ENCODE peak calls at places on chromosomes 3 and 15, in nine cellular contexts. Z, X, Y, T, O, B, S, F and W are unnamed samples.

GRCh38 chr15:59306520-59307163 is 66.0 kb downstream of the MYO1E start:
- DNase-seq in Z (no peak), X (no peak), Y (no peak), T (no peak), O (no peak), B (no peak), S (peak), F (peak), W (peak)

GRCh38 chr3:115092220-115092791 is 54.8 kb downstream of the ZBTB20 start:
- DNase-seq in Z (no peak), X (peak), Y (peak), T (peak), O (peak), B (no peak), S (peak), F (peak), W (peak)

GRCh38 chr3:126543457-126544090 is 15.2 kb downstream of the C3orf22 start:
- DNase-seq in Z (no peak), X (no peak), Y (peak), T (no peak), O (peak), B (peak), S (no peak), F (no peak), W (no peak)

GRCh38 chr3:100360757-100361496 is 26.4 kb downstream of the NIT2 start:
- DNase-seq in Z (no peak), X (no peak), Y (no peak), T (no peak), O (no peak), B (no peak), S (no peak), F (peak), W (no peak)

GRCh38 chr3:40871411-40871810 is 327.9 kb upstream of the CTNNB1 start:
- DNase-seq in Z (no peak), X (no peak), Y (no peak), T (no peak), O (no peak), B (no peak), S (no peak), F (no peak), W (no peak)

GRCh38 chr15:65824031-65824743 is 32.1 kb upstream of the DENND4A start:
- DNase-seq in Z (no peak), X (peak), Y (peak), T (no peak), O (no peak), B (peak), S (peak), F (peak), W (no peak)

GRCh38 chr15:49902791-49903481 is 216.1 kb downstream of the ATP8B4 start:
- DNase-seq in Z (no peak), X (peak), Y (no peak), T (no peak), O (no peak), B (no peak), S (peak), F (peak), W (peak)

GRCh38 chr15:77482570-77482969 is 61.9 kb downstream of the HMG20A start:
- DNase-seq in Z (no peak), X (peak), Y (no peak), T (peak), O (no peak), B (no peak), S (peak), F (peak), W (peak)

GRCh38 chr3:138984816-138985215 is 21.3 kb downstream of the PRR23A start:
- DNase-seq in Z (no peak), X (no peak), Y (no peak), T (no peak), O (no peak), B (no peak), S (no peak), F (no peak), W (no peak)

GRCh38 chr3:141399200-141399599 is 30.9 kb downstream of the ZBTB38 start:
- DNase-seq in Z (no peak), X (no peak), Y (no peak), T (no peak), O (no peak), B (no peak), S (no peak), F (no peak), W (no peak)

GRCh38 chr15:81789403-81789802 is 256.4 kb downstream of the MEX3B start:
- DNase-seq in Z (no peak), X (no peak), Y (no peak), T (no peak), O (no peak), B (no peak), S (no peak), F (no peak), W (no peak)

GRCh38 chr15:48032911-48033310 is 87.9 kb upstream of the SLC24A5 start:
- DNase-seq in Z (no peak), X (no peak), Y (no peak), T (no peak), O (no peak), B (no peak), S (no peak), F (no peak), W (no peak)

GRCh38 chr3:71916747-71917369 is 131.9 kb upstream of the PROK2 start:
- DNase-seq in Z (no peak), X (no peak), Y (no peak), T (no peak), O (no peak), B (no peak), S (peak), F (peak), W (no peak)

GRCh38 chr3:14143826-14144225 is 19.0 kb downstream of the TMEM43 start:
- DNase-seq in Z (no peak), X (peak), Y (no peak), T (peak), O (no peak), B (peak), S (peak), F (peak), W (peak)

GRCh38 chr15:98342911-98343310 is 305.4 kb upstream of the IGF1R start:
- DNase-seq in Z (no peak), X (no peak), Y (no peak), T (no peak), O (no peak), B (no peak), S (peak), F (no peak), W (no peak)

GRCh38 chr3:49654955-49655556 is 19.1 kb upstream of the APEH start:
- DNase-seq in Z (no peak), X (no peak), Y (no peak), T (no peak), O (no peak), B (no peak), S (no peak), F (no peak), W (no peak)

GRCh38 chr3:184884359-184885017 is 72.5 kb downstream of the VPS8 start:
- DNase-seq in Z (no peak), X (no peak), Y (no peak), T (no peak), O (no peak), B (no peak), S (no peak), F (no peak), W (no peak)

GRCh38 chr3:50316657-50317242 is 5.8 kb downstream of the HYAL2 start:
- DNase-seq in Z (no peak), X (no peak), Y (no peak), T (no peak), O (peak), B (no peak), S (no peak), F (peak), W (no peak)

GRCh38 chr3:173395412-173396181 is 1.9 kb upstream of the NLGN1 start:
- DNase-seq in Z (no peak), X (peak), Y (peak), T (peak), O (peak), B (peak), S (peak), F (peak), W (peak)

GRCh38 chr3:196969660-196970546 is 1.3 kb upstream of the PIGZ start:
- DNase-seq in Z (no peak), X (no peak), Y (peak), T (no peak), O (peak), B (no peak), S (peak), F (peak), W (no peak)

GRCh38 chr3:13177641-13178040 is 104.4 kb upstream of the IQSEC1 start:
- DNase-seq in Z (no peak), X (no peak), Y (no peak), T (no peak), O (no peak), B (no peak), S (no peak), F (no peak), W (no peak)

GRCh38 chr3:101381809-101382208 is 61.4 kb upstream of the IMPG2 start:
- DNase-seq in Z (no peak), X (peak), Y (no peak), T (no peak), O (no peak), B (no peak), S (peak), F (peak), W (peak)

GRCh38 chr3:60073228-60073627 is 1023.4 kb upstream of the CFAP20DC start:
- DNase-seq in Z (no peak), X (no peak), Y (no peak), T (no peak), O (no peak), B (no peak), S (no peak), F (no peak), W (no peak)

GRCh38 chr3:60073942-60074341 is 1024.1 kb upstream of the CFAP20DC start:
- DNase-seq in Z (no peak), X (no peak), Y (no peak), T (no peak), O (no peak), B (no peak), S (no peak), F (no peak), W (no peak)

GRCh38 chr3:60079076-60079475 is 1029.3 kb upstream of the CFAP20DC start:
- DNase-seq in Z (no peak), X (no peak), Y (no peak), T (no peak), O (no peak), B (no peak), S (no peak), F (no peak), W (no peak)

GRCh38 chr3:60080648-60081047 is 1030.8 kb upstream of the CFAP20DC start:
- DNase-seq in Z (no peak), X (no peak), Y (no peak), T (no peak), O (no peak), B (no peak), S (peak), F (no peak), W (no peak)

GRCh38 chr3:60076307-60076706 is 1026.5 kb upstream of the CFAP20DC start:
- DNase-seq in Z (no peak), X (no peak), Y (no peak), T (no peak), O (no peak), B (no peak), S (peak), F (no peak), W (no peak)
- H3K4me3 ChIP-seq in Z (no peak), X (no peak), Y (no peak), T (no peak), O (no peak), B (no peak), S (peak), F (no peak), W (no peak)

GRCh38 chr3:23389089-23389488 is 186.0 kb downstream of the UBE2E2 start:
- DNase-seq in Z (no peak), X (no peak), Y (no peak), T (no peak), O (no peak), B (no peak), S (no peak), F (no peak), W (no peak)
- H3K4me3 ChIP-seq in Z (no peak), X (no peak), Y (no peak), T (no peak), O (no peak), B (no peak), S (no peak), F (no peak), W (no peak)

GRCh38 chr3:15969874-15970640 is 172.3 kb upstream of the ANKRD28 start:
- DNase-seq in Z (no peak), X (no peak), Y (no peak), T (no peak), O (no peak), B (no peak), S (no peak), F (no peak), W (no peak)

GRCh38 chr3:15958692-15959433 is 161.1 kb upstream of the ANKRD28 start:
- DNase-seq in Z (no peak), X (no peak), Y (no peak), T (no peak), O (no peak), B (no peak), S (peak), F (peak), W (no peak)

GRCh38 chr3:15959434-15959811 is 161.6 kb upstream of the ANKRD28 start:
- DNase-seq in Z (no peak), X (no peak), Y (no peak), T (no peak), O (no peak), B (no peak), S (peak), F (peak), W (no peak)

GRCh38 chr3:15967577-15967976 is 169.8 kb upstream of the ANKRD28 start:
- DNase-seq in Z (no peak), X (no peak), Y (no peak), T (no peak), O (no peak), B (no peak), S (no peak), F (no peak), W (no peak)

DNA sequence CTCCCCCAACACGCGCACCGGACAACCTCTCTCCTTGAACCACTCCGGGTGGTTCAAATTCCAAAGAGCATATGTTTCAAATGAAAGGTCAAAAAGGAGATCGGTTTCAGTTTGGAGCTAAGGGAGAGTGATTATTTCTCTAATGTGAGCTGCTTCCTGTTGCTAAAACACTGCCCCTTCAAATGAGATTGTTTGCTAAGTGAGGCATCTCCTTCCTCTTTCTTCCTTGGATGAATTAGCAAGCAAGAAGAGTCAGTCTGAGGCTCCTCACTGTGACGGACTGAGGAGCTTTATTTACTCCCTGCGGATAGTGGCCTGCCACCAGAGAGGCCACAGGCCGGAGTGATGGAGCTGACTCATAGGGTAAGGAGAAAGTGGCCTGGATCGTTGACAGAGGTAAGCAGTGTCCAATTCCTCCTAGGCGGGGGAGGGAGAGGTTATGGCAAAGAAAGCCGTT is 166.9 kb upstream of the ANKRD28 start:
- DNase-seq in Z (no peak), X (peak), Y (peak), T (no peak), O (no peak), B (no peak), S (peak), F (peak), W (no peak)
- H3K4me3 ChIP-seq in Z (no peak), X (no peak), Y (no peak), T (peak), O (no peak), B (no peak), S (peak), F (no peak), W (peak)

DNA sequence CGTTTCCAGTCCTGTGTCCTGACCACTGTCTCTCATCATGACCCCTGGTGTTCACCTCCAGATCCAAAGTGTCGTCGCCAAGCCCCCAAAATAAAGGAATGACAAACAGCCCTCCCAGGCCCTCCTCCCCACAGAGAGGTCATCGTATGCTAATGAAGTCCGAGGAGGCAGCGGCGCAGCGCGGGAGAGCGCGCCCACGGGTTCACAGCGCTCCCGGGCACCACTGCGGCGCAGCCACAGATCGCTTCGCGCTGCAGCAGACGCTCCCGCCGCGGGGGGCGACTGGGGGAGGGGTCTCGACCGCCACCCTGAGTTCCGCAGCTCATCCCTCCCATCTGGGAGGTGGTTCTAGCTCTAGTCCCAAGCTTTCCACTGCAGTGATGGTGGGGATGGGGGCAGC is 1.3 kb downstream of the DGKG start:
- DNase-seq in Z (no peak), X (no peak), Y (no peak), T (no peak), O (no peak), B (peak), S (no peak), F (no peak), W (no peak)
- H3K4me3 ChIP-seq in Z (peak), X (no peak), Y (peak), T (no peak), O (peak), B (peak), S (no peak), F (peak), W (no peak)

DNA sequence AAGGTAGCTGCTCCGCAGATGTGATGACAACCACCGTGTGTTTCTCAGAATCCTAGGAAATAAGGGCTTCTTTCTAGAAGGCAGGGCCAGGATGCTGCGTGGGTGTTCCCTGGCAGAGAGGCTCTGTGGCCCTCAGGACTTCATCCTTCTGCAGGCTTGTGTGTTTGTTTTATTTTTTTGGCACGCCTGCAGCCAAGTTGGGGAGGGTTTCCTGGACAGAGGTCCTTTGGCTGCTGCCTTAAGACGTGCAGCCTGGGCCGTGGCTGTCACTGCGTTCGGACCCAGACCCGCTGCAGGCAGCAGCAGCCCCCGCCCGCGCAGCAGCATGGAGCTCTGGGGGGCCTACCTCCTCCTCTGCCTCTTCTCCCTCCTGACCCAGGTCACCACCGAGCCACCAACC is at the start of gene CLEC3B:
- DNase-seq in Z (no peak), X (peak), Y (peak), T (no peak), O (peak), B (peak), S (peak), F (peak), W (no peak)
- H3K4me3 ChIP-seq in Z (peak), X (no peak), Y (no peak), T (peak), O (peak), B (peak), S (peak), F (no peak), W (no peak)

DNA sequence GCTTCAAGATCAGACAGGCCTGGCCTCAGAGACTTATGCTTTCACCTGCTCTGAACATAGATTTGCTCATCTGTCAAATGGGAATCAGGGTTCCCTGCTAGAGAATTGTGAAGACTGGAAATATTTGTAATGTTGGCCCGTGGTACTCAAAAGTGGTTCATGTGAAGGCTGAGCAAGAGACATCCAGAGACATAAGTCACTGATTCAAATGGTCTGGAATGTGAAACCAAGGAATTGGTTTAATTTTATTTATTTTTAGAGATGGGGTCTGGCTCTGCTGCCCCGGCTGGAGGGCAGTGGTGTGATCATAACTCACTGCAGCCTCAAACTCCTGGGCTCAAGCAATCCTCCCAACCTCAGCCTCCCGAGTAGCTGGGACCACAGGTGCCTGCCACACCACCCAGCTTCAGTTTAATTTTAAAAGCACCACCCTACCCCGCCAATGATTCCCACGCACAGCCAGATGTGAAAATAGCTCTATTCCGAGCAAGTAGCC is 60.1 kb downstream of the DAPK2 start:
- DNase-seq in Z (no peak), X (no peak), Y (no peak), T (no peak), O (no peak), B (no peak), S (peak), F (no peak), W (no peak)
- H3K4me3 ChIP-seq in Z (no peak), X (no peak), Y (no peak), T (no peak), O (no peak), B (no peak), S (no peak), F (no peak), W (no peak)

GRCh38 chr3:178520436-178520835 is 15.8 kb upstream of the KCNMB2 start:
- DNase-seq in Z (no peak), X (no peak), Y (no peak), T (no peak), O (no peak), B (no peak), S (no peak), F (no peak), W (no peak)

GRCh38 chr3:178522200-178523052 is 13.8 kb upstream of the KCNMB2 start:
- DNase-seq in Z (no peak), X (no peak), Y (no peak), T (no peak), O (no peak), B (no peak), S (no peak), F (no peak), W (no peak)

GRCh38 chr3:178519701-178520100 is 16.5 kb upstream of the KCNMB2 start:
- DNase-seq in Z (no peak), X (no peak), Y (no peak), T (no peak), O (no peak), B (no peak), S (no peak), F (no peak), W (no peak)

DNA sequence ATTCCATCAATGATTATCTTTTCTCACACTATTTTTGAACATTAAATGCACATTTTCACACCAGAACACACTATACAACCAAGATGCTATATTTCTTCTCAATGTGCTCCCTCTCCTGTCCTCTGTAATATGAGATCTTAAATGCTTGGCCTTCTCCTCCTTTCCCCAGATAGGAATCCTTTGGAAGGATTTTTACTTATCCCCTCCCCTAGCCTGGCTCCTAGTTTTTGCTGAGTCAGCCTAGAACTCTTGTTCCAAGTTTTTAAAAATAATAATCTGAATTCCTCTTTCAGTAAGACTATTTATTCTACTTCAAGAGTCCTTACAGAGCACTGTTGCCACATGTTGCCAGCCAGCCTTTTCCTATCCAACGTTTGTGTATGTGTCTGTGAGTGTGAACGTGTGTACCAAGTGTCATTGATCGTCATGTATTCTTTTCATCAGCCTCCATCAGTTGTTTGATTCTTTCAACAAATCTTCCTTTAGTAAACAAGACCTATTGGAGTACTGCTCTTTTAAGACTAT is 11.0 kb upstream of the KCNMB2 start:
- DNase-seq in Z (no peak), X (no peak), Y (no peak), T (no peak), O (no peak), B (no peak), S (no peak), F (no peak), W (no peak)
- H3K4me3 ChIP-seq in Z (no peak), X (no peak), Y (no peak), T (no peak), O (no peak), B (no peak), S (no peak), F (no peak), W (no peak)

DNA sequence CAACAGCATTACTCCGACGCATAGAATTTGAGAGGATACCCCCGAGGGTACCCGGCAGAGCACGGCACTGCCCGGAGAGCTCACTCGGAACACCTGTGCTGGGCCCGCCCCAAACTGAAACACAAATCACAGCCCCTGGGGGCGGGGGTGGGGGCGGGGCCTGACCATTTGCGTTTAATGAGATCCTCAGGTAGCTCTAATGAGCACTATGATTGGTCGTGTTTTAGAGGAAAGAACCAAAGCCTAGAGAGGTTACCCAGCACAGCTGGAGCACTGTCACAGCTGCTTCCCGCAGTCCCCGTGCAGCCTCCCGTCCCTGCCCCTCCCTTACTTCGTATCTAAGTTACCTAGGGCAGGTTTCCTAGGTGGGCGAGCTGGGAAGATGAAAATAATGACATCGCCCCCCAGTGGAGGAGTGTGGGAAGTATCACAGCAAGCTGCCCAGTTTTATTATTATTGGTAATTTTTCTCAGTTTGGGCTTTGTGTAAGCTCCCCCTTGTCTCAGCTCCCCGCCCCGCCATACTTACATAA is 187.1 kb downstream of the PDE8A start:
- DNase-seq in Z (no peak), X (peak), Y (peak), T (no peak), O (peak), B (no peak), S (peak), F (peak), W (no peak)
- H3K4me3 ChIP-seq in Z (peak), X (peak), Y (peak), T (peak), O (peak), B (peak), S (no peak), F (no peak), W (no peak)